ENCODE peak calls at places on chromosome 6, in seven cellular contexts. G is mammary epithelial cell; X is heart right ventricle; Z is naive thymus-derived CD4-positive, alpha-beta T cell; Q is Panc1; K is effector memory CD4-positive, alpha-beta T cell; N is prostate gland. M is an unnamed sample. For H3K36me3, the result is how much of the 10 kb centered on the place peaks cover.

GRCh38 chr6:20885076-20885475 is 350.8 kb downstream of the CDKAL1 start:
- DNase-seq in G (no peak), K (no peak), N (no peak), X (no peak), Q (no peak), Z (no peak), M (no peak)

GRCh38 chr6:158996863-158997262 is 3.1 kb downstream of the RSPH3 start:
- DNase-seq in Q (no peak), K (no peak), Z (no peak), X (no peak), G (no peak), N (no peak), M (no peak)

GRCh38 chr6:130163261-130163660 is 59.5 kb downstream of the SAMD3 start:
- DNase-seq in Q (no peak), G (no peak), Z (no peak), X (no peak), K (no peak), N (no peak), M (no peak)

GRCh38 chr6:20906938-20907337 is 372.7 kb downstream of the CDKAL1 start:
- DNase-seq in Q (no peak), X (no peak), Z (no peak), G (peak), N (no peak), K (no peak), M (no peak)

GRCh38 chr6:161835426-161836029 is 561.7 kb upstream of the AGPAT4 start:
- DNase-seq in X (no peak), Z (no peak), G (no peak), K (no peak), Q (no peak), N (no peak), M (no peak)

GRCh38 chr6:19368511-19368910 is 468.7 kb upstream of the ID4 start:
- DNase-seq in G (peak), N (no peak), Q (no peak), Z (no peak), K (no peak), X (no peak), M (no peak)

GRCh38 chr6:107800564-107801164 is 23.4 kb downstream of the SCML4 start:
- DNase-seq in K (no peak), N (no peak), Z (no peak), G (peak), X (no peak), Q (no peak), M (no peak)

GRCh38 chr6:145076110-145076841 is 659.0 kb downstream of the EPM2A start:
- DNase-seq in N (no peak), G (no peak), X (no peak), Z (no peak), K (no peak), Q (no peak), M (no peak)

GRCh38 chr6:11494786-11495564 is 42.6 kb upstream of the TMEM170B start:
- DNase-seq in Q (no peak), N (no peak), K (no peak), Z (no peak), X (no peak), G (peak), M (no peak)

GRCh38 chr6:71855406-71855805 is 30.9 kb upstream of the RIMS1 start:
- DNase-seq in G (no peak), N (no peak), Z (no peak), X (no peak), K (no peak), Q (no peak), M (no peak)

GRCh38 chr6:37324131-37325033 is 29.4 kb upstream of the RNF8 start:
- DNase-seq in Q (peak), X (no peak), K (no peak), Z (no peak), N (no peak), G (peak), M (no peak)

GRCh38 chr6:156396791-156397418 is 380.3 kb upstream of the ARID1B start:
- DNase-seq in X (no peak), Z (no peak), Q (no peak), N (no peak), K (no peak), G (no peak), M (no peak)
- H3K27ac ChIP-seq in X (no peak), Z (peak), Q (no peak), N (no peak), K (peak), G (no peak), M (no peak)

DNA sequence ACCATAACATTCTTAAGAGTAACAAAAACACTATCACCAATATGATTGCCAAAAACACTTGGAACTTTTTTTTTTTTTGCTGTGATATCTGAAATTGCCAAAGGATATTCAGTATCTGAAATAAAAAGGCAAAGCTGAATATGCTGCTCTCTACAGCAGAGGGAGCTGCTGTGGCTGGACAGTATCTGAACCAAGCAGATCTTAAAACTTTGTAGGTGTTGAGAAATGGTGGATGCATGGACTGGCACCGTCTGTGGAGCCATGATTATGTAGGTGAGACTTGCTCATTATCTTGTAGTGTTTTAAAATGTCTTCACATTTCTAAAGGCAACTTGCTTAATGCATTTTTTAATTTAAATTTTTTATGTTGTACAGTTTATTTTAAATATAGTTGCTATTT is 9.2 kb downstream of the PDCD2 start:
- DNase-seq in G (no peak), Z (no peak), Q (no peak), K (no peak), X (no peak), N (no peak), M (no peak)
- H3K36me3 ChIP-seq in G (under half), Z (half or more), Q (half or more), K (under half), X (half or more), N (under half), M (under half)

GRCh38 chr6:124400600-124400999 is 561.6 kb upstream of the RNF217 start:
- DNase-seq in Q (no peak), Z (no peak), N (no peak), X (no peak), G (no peak), K (no peak), M (no peak)
- H3K27ac ChIP-seq in Q (no peak), Z (no peak), N (no peak), X (no peak), G (no peak), K (no peak), M (no peak)

GRCh38 chr6:157637941-157638340 is 185.1 kb upstream of the SNX9 start:
- DNase-seq in G (no peak), Z (no peak), Q (no peak), K (no peak), N (no peak), X (no peak), M (peak)
- H3K36me3 ChIP-seq in G (under half), Z (under half), Q (under half), K (under half), N (under half), X (under half), M (under half)

DNA sequence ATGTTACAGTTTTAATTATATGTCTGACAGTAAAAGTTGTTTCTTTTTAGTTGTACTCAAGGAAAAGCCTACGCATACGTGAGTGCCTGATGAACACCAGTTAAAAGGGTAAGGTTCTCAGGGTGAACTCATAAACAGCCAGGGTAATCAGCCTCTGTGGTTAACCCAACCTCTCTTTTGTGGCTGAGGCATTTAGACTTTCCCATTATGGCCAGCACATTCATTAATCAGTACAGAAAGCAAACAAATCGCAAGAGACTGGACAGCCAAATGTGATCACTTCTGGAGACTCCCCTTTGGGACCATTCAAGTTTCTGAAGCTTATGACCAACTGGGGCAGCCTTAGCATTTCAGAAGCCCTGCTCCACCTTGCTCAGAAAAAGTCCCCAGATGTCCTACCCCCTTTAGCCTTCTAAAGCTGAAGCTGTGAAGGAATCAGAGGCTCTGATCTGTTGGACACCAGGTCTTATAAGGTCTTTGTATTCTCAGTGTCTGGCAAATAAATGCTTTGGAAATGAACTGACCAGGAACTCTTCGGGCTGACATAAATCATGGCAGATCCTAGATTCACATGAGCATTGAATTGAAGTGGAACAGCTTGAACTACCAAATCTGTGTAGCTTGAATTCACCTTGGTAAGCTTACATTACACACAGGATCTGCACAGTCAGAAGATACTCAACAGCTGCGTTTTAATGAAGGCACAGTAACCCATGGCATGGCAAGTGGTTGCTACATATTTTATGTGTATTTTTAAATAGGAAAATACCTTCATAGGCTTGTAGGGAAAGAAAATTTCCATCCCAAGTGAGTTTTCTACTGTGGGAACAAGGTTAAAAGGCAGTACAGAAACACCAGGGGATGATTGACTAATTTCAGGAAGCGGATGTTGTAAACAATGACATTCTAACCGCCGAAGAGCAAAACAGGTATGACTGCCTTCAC is 18.7 kb downstream of the IL20RA start:
- DNase-seq in Q (no peak), N (peak), K (no peak), X (no peak), Z (no peak), G (peak), M (no peak)
- H3K27ac ChIP-seq in Q (no peak), N (peak), K (no peak), X (no peak), Z (no peak), G (no peak), M (no peak)

GRCh38 chr6:7228662-7229375 is 84.2 kb downstream of the SSR1 start:
- DNase-seq in K (no peak), Q (no peak), Z (no peak), X (no peak), N (no peak), G (no peak), M (no peak)
- H3K36me3 ChIP-seq in K (half or more), Q (under half), Z (half or more), X (half or more), N (under half), G (under half), M (under half)

DNA sequence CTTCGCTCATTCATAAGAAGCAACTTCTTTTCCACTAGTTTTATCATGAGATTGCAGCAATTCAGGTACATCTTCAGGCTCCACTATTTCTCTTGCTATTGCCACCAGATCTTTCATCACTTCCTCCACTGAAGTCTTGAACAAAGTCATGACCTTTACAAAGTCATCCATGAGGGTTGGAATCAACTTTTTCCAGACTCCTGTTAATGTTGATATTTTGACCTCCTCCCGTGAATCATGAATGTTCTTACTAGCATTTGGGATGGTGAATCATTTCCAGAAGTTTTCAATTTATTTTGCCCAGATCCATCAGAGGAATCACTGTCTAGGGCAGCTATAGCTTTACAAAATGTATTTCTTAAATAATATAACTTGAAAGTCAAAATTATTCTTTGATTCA is 1.5 kb downstream of the CENPQ start:
- DNase-seq in N (no peak), Z (no peak), G (no peak), Q (no peak), X (no peak), K (no peak), M (no peak)
- H3K27ac ChIP-seq in N (no peak), Z (no peak), G (no peak), Q (no peak), X (no peak), K (no peak), M (no peak)

GRCh38 chr6:35413911-35414310 is 38.2 kb upstream of the FANCE start:
- DNase-seq in N (no peak), K (no peak), G (no peak), X (no peak), Q (no peak), Z (no peak), M (no peak)
- H3K36me3 ChIP-seq in N (under half), K (under half), G (under half), X (half or more), Q (under half), Z (half or more), M (under half)

DNA sequence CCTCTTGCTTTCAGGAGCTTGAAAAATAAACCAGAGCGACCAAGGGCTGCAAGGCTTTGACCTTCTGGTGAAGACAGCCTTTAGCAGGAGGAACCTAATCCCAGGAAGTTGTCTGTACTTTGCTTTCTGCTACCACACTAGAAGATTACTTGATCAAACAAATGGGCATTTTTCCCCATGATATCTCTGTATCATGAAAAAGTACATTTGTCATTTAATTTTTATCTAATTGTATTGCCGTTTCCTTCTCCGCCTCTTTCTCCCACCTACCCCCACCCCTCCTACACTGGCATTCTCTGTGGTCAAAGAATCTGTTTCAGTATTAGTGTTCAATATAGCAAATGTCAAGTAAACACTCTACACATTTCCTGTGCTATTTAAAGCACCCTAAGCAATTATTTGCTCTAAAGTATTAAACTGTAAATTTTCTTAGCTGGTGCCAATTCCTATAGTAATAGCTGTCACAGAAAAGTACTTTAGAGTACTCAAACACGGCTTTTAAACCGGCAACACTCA is 29.7 kb downstream of the ATXN1 start:
- DNase-seq in K (no peak), N (no peak), G (no peak), X (no peak), Q (no peak), Z (no peak), M (no peak)
- H3K27ac ChIP-seq in K (peak), N (no peak), G (no peak), X (no peak), Q (peak), Z (no peak), M (no peak)

GRCh38 chr6:33777716-33778474 is 11.0 kb downstream of the LEMD2 start:
- DNase-seq in Z (no peak), G (no peak), K (no peak), N (no peak), X (no peak), Q (no peak), M (no peak)
- H3K36me3 ChIP-seq in Z (half or more), G (under half), K (half or more), N (half or more), X (half or more), Q (under half), M (under half)

M was measured in aorta.